ENCODE peak calls at places on chromosomes 7 and 10, in ten cellular contexts. K is fibroblast of lung; J is stimulated activated CD4-positive, alpha-beta T cell treated with anti-CD3 and anti-CD28 coated beads, Interleukin-2, amount 100 ng/mL, for 48 hours; P is heart left ventricle; W is naive thymus-derived CD4-positive, alpha-beta T cell; E is OCI-M1; N is hippocampal formation; Z is fibroblast of pulmonary artery; Y is cardiac muscle cell; B is lower lobe of right lung. F is an unnamed sample.

GRCh38 chr7:28144266-28144665 is 36.3 kb downstream of the JAZF1 start:
- DNase-seq in K (no peak), E (no peak), Y (no peak), W (no peak), N (peak), Z (no peak), B (no peak), P (no peak), J (no peak), F (peak)

GRCh38 chr10:7305053-7305452 is 105.8 kb downstream of the SFMBT2 start:
- DNase-seq in K (no peak), E (no peak), N (no peak), P (no peak), B (no peak), Y (no peak), W (no peak), J (no peak), Z (no peak), F (no peak)

GRCh38 chr10:65861249-65861648 is 1064.6 kb upstream of the LRRTM3 start:
- DNase-seq in B (no peak), N (no peak), K (peak), Z (peak), E (no peak), W (no peak), J (no peak), Y (no peak), P (no peak), F (no peak)

GRCh38 chr7:23336799-23337283 is 37.7 kb downstream of the MALSU1 start:
- DNase-seq in E (no peak), B (no peak), P (no peak), Y (no peak), W (no peak), J (no peak), Z (no peak), K (no peak), N (no peak), F (peak)

GRCh38 chr7:115561341-115562110 is 469.0 kb downstream of the TFEC start:
- DNase-seq in Z (peak), E (peak), K (peak), Y (peak), W (no peak), B (no peak), J (no peak), P (no peak), N (no peak), F (no peak)

GRCh38 chr10:73803680-73804286 is 7.6 kb downstream of the NDST2 start:
- DNase-seq in W (no peak), J (no peak), N (no peak), E (no peak), K (no peak), Z (peak), B (no peak), P (no peak), Y (no peak), F (no peak)

GRCh38 chr7:128946936-128947830 is 9.5 kb downstream of the IRF5 start:
- DNase-seq in W (no peak), J (no peak), Z (no peak), Y (no peak), P (no peak), K (no peak), E (no peak), N (no peak), B (no peak), F (no peak)

GRCh38 chr10:97814996-97815395 is 34.6 kb upstream of the GOLGA7B start:
- DNase-seq in Y (no peak), J (no peak), P (no peak), N (no peak), W (no peak), E (no peak), B (no peak), Z (no peak), K (no peak), F (no peak)

GRCh38 chr7:37510043-37510634 is 61.5 kb upstream of the ELMO1 start:
- DNase-seq in B (no peak), P (no peak), Y (peak), K (no peak), J (peak), E (peak), Z (peak), W (no peak), N (peak), F (peak)

GRCh38 chr7:79897166-79897565 is 237.5 kb upstream of the GNAI1 start:
- DNase-seq in Y (no peak), Z (peak), K (no peak), B (no peak), J (no peak), E (no peak), N (no peak), P (no peak), W (no peak), F (no peak)

GRCh38 chr10:124693396-124693795 is 50.8 kb downstream of the FAM53B start:
- DNase-seq in N (no peak), J (no peak), E (peak), Z (no peak), B (no peak), P (no peak), Y (no peak), W (no peak), K (no peak), F (no peak)

GRCh38 chr10:99391346-99391745 is 39.1 kb downstream of the GOT1 start:
- DNase-seq in Y (no peak), B (no peak), E (no peak), Z (no peak), W (no peak), K (no peak), J (no peak), P (no peak), N (no peak), F (no peak)